ENCODE peak calls at places on chromosomes 1 and 21, in four cellular contexts. F is IMR-90, O is K562, E is H1. W is an unnamed sample.

GRCh38 chr1:12113433-12114339 is 50.6 kb downstream of the TNFRSF8 start:
- DNase-seq in F (peak; percentile 63), O (no peak), E (no peak), W (no peak)

GRCh38 chr1:8191474-8191873 is 126.4 kb upstream of the SLC45A1 start:
- DNase-seq in F (no peak), O (no peak), E (no peak), W (no peak)

GRCh38 chr1:237975903-237976302 is 85.2 kb upstream of the ZP4 start:
- DNase-seq in F (no peak), O (no peak), E (no peak), W (no peak)

GRCh38 chr1:6263716-6264115 is 2.8 kb upstream of the GPR153 start:
- DNase-seq in F (no peak), O (no peak), E (no peak), W (no peak)

GRCh38 chr1:41905103-41905675 is 13.5 kb downstream of the HIVEP3 start:
- DNase-seq in F (no peak), O (no peak), E (no peak), W (no peak)

GRCh38 chr1:236451796-236452373 is 57.8 kb downstream of the EDARADD start:
- DNase-seq in F (no peak), O (peak; percentile 81), E (peak; percentile 77), W (no peak)

GRCh38 chr1:58660105-58660504 is 39.8 kb downstream of the MYSM1 start:
- DNase-seq in F (no peak), O (no peak), E (no peak), W (no peak)

GRCh38 chr1:157521056-157521455 is 31.3 kb downstream of the FCRL5 start:
- DNase-seq in F (no peak), O (no peak), E (no peak), W (no peak)

DNA sequence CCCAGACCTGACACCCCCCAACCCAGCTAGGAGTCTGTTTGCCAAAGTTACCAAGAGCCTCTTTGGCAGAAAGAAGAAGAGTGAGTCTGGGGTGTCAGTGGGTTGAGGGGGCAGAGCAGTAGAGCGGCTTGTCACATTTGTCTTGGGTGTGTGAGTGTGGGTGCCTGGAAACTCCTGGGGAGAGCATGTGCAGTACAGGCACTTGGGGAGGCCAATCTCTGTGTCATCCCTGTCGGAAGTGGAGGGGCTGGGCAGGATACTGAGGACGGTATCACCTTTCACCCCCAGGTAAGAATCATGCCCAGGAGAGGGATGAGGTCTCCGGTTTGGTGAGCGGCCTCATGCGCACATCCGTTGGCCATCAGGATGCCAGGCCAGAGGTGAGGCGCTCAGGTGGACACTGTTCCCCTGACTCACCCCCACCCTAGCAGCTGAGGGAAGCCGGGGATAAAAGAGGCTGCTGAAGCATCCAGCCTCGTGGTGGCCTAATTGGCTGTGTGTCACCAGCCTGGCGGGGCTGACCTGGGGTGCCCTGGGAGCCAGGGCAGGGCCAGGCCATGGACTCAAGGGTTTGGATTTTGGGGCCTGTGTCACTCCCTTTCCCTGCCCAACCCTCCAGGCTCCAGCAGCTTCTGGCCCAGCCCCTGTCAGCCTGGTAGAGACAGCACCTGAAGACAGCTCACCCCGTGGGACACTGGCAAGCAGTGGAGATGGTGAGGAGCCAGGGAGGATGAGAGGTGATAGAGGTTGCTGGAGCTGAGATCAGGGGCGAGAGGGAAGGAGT is 3.3 kb downstream of the PLK3 start:
- DNase-seq in F (no peak), O (no peak), E (no peak), W (no peak)
- H3K4me3 ChIP-seq in F (no peak overlapping the region), O (no peak overlapping the region), E (no peak overlapping the region), W (no peak overlapping the region)

DNA sequence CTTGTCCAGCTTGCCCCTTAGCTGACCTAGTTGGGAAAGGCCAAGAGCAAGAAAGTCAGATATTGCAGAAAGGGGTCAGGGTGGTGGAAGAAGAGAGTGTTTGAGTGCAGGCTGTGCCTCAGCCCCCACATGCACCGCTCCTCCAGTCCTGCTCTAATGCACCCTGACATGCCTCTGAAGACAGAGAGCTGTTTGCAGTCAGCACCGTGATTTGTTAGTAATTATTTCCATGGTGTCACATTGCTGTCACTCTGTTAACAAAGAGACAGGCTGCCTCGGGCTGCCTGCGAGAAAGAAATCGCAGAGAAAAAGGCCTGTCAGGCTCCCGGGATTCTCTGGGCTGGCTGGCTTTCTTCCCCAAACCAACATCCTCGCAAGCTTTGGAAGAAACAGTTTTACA is 58.3 kb downstream of the ERI3 start:
- DNase-seq in F (no peak), O (no peak), E (no peak), W (no peak)
- TF ChIP-seq CHD1 in F (no peak), O (no peak), E (no peak), W (no peak)

GRCh38 chr21:42526379-42526727 is 12.7 kb downstream of the SLC37A1 start:
- DNase-seq in F (no peak), O (no peak), E (no peak), W (no peak)
- H3K4me3 ChIP-seq in F (no peak overlapping the region), O (no peak overlapping the region), E (no peak overlapping the region), W (no peak overlapping the region)

DNA sequence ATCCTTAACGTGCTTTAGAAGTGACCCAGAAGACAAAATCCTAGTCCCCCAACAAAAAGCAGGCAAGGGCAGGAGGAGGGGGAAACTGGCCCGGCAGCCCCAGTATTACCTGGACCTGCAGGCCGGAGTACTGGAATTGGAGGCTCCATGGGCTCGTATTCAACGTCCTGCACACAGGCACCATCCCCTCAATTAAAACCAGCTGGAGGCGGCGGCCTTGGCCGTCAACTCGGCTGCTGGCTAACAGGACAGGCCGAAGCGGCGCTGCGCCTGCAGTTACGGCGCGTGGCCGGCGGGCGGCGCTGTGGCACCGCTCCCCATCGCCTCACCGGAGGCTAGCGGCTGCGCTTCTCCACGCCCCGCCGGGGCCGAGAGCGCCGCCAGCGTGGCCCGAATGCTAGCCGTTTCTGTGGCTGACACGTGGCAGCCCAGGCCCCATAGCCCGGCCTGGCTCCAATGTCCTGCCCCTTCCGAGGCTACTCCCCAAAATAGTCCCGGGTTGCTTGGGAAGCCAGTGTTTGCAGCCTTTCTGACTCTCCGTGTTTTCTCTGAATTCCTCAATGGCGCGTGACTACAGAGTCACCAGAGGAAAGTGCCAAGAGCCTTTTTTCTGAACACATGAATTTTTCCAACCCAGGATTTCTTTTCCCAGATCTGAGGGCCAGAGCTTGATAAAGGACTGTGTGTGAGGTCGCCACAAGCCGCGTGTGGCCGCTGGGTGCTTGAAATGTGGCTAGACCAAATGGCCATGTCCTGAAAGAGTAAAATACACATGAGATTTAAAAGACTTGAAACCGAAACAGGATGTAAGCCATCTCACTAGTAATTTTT is 82.5 kb downstream of the HHIPL2 start:
- DNase-seq in F (peak; percentile 93), O (peak; percentile 95), E (peak; percentile 96), W (peak; percentile 57)
- TF ChIP-seq CHD1 in F (no peak), O (no peak), E (no peak), W (no peak)

DNA sequence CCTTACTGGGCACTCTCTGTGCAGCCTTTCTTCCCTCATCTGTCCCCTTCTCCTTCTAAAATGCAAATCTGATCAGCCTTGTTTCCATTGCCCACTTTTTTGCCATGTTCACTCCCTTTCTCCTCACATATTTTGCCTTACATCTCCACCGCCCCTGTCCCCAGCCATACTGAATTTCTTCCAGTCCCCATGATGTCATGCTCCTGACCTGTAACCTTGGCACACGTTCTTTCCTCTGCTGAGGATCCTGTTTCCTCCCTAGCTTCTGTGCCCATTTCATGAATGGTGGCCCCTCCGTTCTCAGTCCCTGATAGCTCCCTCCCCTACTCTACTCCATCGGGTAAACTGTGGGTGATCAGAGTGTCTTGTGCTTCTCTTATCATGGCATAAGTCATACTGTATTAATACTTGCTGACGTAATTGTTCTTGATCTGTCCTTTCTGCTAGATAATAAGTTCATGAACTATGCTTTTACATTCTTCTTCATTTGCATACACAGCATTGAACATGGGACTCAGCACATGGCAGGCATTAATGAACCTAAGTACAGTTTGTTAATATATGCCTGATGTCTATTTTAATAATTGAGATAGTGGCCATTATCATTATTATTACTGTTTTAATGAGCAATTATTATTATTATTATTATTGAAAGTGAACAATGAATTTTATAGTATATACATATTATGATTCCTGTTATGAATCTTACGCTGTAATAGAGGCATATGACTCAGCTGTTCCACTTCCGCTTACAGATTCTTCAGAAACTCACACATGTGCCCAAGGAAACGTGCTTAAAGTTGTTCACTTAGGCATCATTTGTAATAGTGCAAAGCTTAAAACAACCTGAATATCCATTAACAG is 28.5 kb downstream of the MAP3K21 start:
- DNase-seq in F (no peak), O (no peak), E (no peak), W (no peak)
- H3K4me3 ChIP-seq in F (no peak overlapping the region), O (no peak overlapping the region), E (no peak overlapping the region), W (no peak overlapping the region)